ENCODE peak calls at places on chromosomes 2 and 18, in six cellular contexts. D, G, U, K, W and F are unnamed samples.

GRCh38 chr2:190180313-190181065 is 118.0 kb upstream of the MSTN start:
- DNase-seq in D (peak), G (no peak), U (peak), K (peak), W (peak), F (no peak)

GRCh38 chr2:863732-864450 is 86.8 kb upstream of the SNTG2 start:
- DNase-seq in D (no peak), G (no peak), U (no peak), K (no peak), W (no peak), F (no peak)

GRCh38 chr18:27615345-27615844 is 430.3 kb upstream of the CHST9 start:
- DNase-seq in D (no peak), G (no peak), U (no peak), K (no peak), W (no peak), F (no peak)

GRCh38 chr2:241876528-241877196 is 7.1 kb downstream of the RTP5 start:
- DNase-seq in D (no peak), G (no peak), U (no peak), K (no peak), W (no peak), F (no peak)

GRCh38 chr2:45711224-45711623 is 59.7 kb downstream of the PRKCE start:
- DNase-seq in D (no peak), G (no peak), U (no peak), K (no peak), W (no peak), F (no peak)

GRCh38 chr18:415627-416612 is 84.6 kb downstream of the COLEC12 start:
- DNase-seq in D (peak), G (peak), U (no peak), K (peak), W (no peak), F (peak)

GRCh38 chr2:112827786-112828185 is 8.8 kb downstream of the IL1B start:
- DNase-seq in D (no peak), G (no peak), U (no peak), K (no peak), W (no peak), F (no peak)

GRCh38 chr2:118013221-118013723 is 598 bp downstream of the CCDC93 start:
- DNase-seq in D (peak), G (no peak), U (peak), K (peak), W (peak), F (no peak)

GRCh38 chr18:44700652-44701051 is 20.0 kb downstream of the SETBP1 start:
- DNase-seq in D (no peak), G (no peak), U (no peak), K (no peak), W (no peak), F (no peak)

GRCh38 chr2:60297296-60298010 is 256.0 kb downstream of the BCL11A start:
- DNase-seq in D (peak), G (no peak), U (no peak), K (no peak), W (no peak), F (peak)

GRCh38 chr2:163453920-163454319 is 281.9 kb downstream of the FIGN start:
- DNase-seq in D (no peak), G (peak), U (no peak), K (peak), W (no peak), F (no peak)

GRCh38 chr2:140064241-140064640 is 1284.1 kb upstream of the NXPH2 start:
- DNase-seq in D (no peak), G (no peak), U (no peak), K (no peak), W (no peak), F (no peak)

GRCh38 chr18:5993938-5994337 is 98.6 kb upstream of the TMEM200C start:
- DNase-seq in D (no peak), G (no peak), U (no peak), K (no peak), W (no peak), F (no peak)

GRCh38 chr18:31246460-31246859 is 71.5 kb upstream of the DSG1 start:
- DNase-seq in D (no peak), G (no peak), U (no peak), K (no peak), W (no peak), F (no peak)

GRCh38 chr2:238704471-238705230 is 143.2 kb upstream of the TWIST2 start:
- DNase-seq in D (no peak), G (no peak), U (no peak), K (no peak), W (peak), F (no peak)

GRCh38 chr2:118979177-118979861 is 37.3 kb downstream of the MARCO start:
- DNase-seq in D (no peak), G (no peak), U (no peak), K (no peak), W (no peak), F (no peak)

GRCh38 chr2:122056853-122057252 is 301.4 kb downstream of the TSN start:
- DNase-seq in D (no peak), G (no peak), U (no peak), K (no peak), W (no peak), F (no peak)

GRCh38 chr2:20722592-20722991 is 55.6 kb downstream of the GDF7 start:
- DNase-seq in D (no peak), G (no peak), U (no peak), K (no peak), W (no peak), F (no peak)

GRCh38 chr2:152647417-152648010 is 69.7 kb downstream of the PRPF40A start:
- DNase-seq in D (peak), G (no peak), U (no peak), K (peak), W (no peak), F (peak)